ENCODE peak calls at places on chromosomes 13 and 19, in seven cellular contexts. F is fibroblast of lung; G is SJCRH30; J is stomach; L is left lung; K is hepatocyte; H is CD8-positive, alpha-beta memory T cell. A is an unnamed sample.

GRCh38 chr13:99959127-99959529 is 12.4 kb downstream of the ZIC5 start:
- DNase-seq in F (no peak), G (no peak), J (peak; percentile 11), L (no peak), K (no peak), H (no peak), A (no peak)

GRCh38 chr19:7742991-7743390 is 4.3 kb downstream of the CD209 start:
- DNase-seq in F (no peak), G (no peak), J (no peak), L (no peak), K (no peak), H (no peak), A (no peak)

GRCh38 chr19:10292206-10292788 is 2.5 kb downstream of the ICAM5 start:
- DNase-seq in F (no peak), G (peak; percentile 82), J (peak; percentile 82), L (peak; percentile 94), K (peak; percentile 89), H (peak; percentile 52), A (peak; percentile 55)

GRCh38 chr13:51096131-51096530 is 14.9 kb downstream of the C13orf42 start:
- DNase-seq in F (no peak), G (no peak), J (no peak), L (no peak), K (no peak), H (no peak), A (no peak)

GRCh38 chr19:3034845-3035541 is 5.9 kb upstream of the TLE2 start:
- DNase-seq in F (peak; percentile 53), G (peak; percentile 72), J (peak; percentile 51), L (peak; percentile 58), K (peak; percentile 62), H (no peak), A (no peak)

GRCh38 chr13:74191036-74191809 is 57.0 kb upstream of the KLF12 start:
- DNase-seq in F (peak; percentile 44), G (no peak), J (no peak), L (no peak), K (no peak), H (no peak), A (no peak)

GRCh38 chr19:33445752-33446070 is 72.2 kb downstream of the CEBPG start:
- DNase-seq in F (no peak), G (no peak), J (no peak), L (no peak), K (no peak), H (no peak), A (no peak)

GRCh38 chr13:97372929-97373328 is 61.0 kb upstream of the RAP2A start:
- DNase-seq in F (no peak), G (no peak), J (no peak), L (no peak), K (no peak), H (no peak), A (no peak)

GRCh38 chr13:39956036-39956435 is 300.6 kb downstream of the COG6 start:
- DNase-seq in F (no peak), G (no peak), J (no peak), L (no peak), K (no peak), H (no peak), A (no peak)

GRCh38 chr19:49857834-49858590 is 7.1 kb downstream of the PTOV1 start:
- DNase-seq in F (no peak), G (no peak), J (no peak), L (peak; percentile 33), K (no peak), H (no peak), A (no peak)

GRCh38 chr19:49889687-49890348 is 6.9 kb downstream of the IL4I1 start:
- DNase-seq in F (peak; percentile 67), G (no peak), J (peak; percentile 77), L (peak; percentile 70), K (peak; percentile 78), H (peak; percentile 70), A (peak; percentile 77)

GRCh38 chr19:36236304-36236945 is 21.5 kb downstream of the ZNF146 start:
- DNase-seq in F (no peak), G (no peak), J (no peak), L (no peak), K (no peak), H (no peak), A (no peak)

GRCh38 chr13:24050292-24050711 is 110.2 kb upstream of the SPATA13 start:
- DNase-seq in F (peak; percentile 79), G (peak; percentile 63), J (peak; percentile 70), L (peak; percentile 53), K (no peak), H (no peak), A (no peak)

GRCh38 chr19:39444598-39445257 is 654 bp upstream of the SUPT5H start:
- DNase-seq in F (peak; percentile 32), G (no peak), J (no peak), L (no peak), K (no peak), H (no peak), A (no peak)

GRCh38 chr19:47514151-47514868 is 553 bp downstream of the NAPA start:
- DNase-seq in F (no peak), G (no peak), J (peak; percentile 28), L (peak; percentile 49), K (peak; percentile 44), H (no peak), A (no peak)

GRCh38 chr19:38975214-38975860 is at the start of gene FBXO17:
- DNase-seq in F (peak; percentile 72), G (peak; percentile 15), J (peak; percentile 44), L (peak; percentile 40), K (peak; percentile 90), H (no peak), A (no peak)

GRCh38 chr13:92074658-92075057 is 676.2 kb downstream of the GPC5 start:
- DNase-seq in F (no peak), G (no peak), J (no peak), L (no peak), K (peak; percentile 35), H (no peak), A (no peak)

GRCh38 chr19:28435551-28436261 is 777.2 kb downstream of the UQCRFS1 start:
- DNase-seq in F (no peak), G (no peak), J (no peak), L (no peak), K (no peak), H (no peak), A (no peak)

GRCh38 chr13:44879452-44880058 is 109.7 kb downstream of the NUFIP1 start:
- DNase-seq in F (peak; percentile 60), G (no peak), J (no peak), L (no peak), K (peak; percentile 38), H (no peak), A (no peak)

DNA sequence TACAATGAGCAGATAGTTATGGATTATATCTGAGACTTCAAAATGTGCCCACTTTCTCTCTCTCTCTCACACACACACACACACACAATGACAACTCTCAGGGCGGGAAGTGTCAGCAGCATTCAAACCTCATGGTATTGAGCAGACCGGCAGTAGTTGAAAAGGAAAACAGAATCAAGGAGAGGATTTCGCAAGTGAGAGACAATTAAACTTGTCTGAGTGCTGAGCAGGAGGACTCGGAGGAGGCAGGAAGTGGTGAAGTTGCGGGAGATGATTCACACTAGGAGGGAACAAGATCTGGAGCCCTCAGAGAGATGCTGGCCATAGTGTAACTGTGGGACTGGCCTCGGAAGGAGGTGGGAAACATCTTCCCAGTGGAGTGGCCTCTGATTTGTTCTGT is 353.1 kb downstream of the EFNB2 start:
- DNase-seq in F (peak; percentile 96), G (peak; percentile 8), J (no peak), L (no peak), K (no peak), H (no peak), A (no peak)
- H3K9me3 ChIP-seq in F (no peaks in the 10 kb centered on the region), G (no peaks in the 10 kb centered on the region), J (peaks cover 3% of the 10 kb centered on the region), L (no peaks in the 10 kb centered on the region), K (no peaks in the 10 kb centered on the region), H (no peaks in the 10 kb centered on the region), A (no peaks in the 10 kb centered on the region)

GRCh38 chr13:103758222-103758621 is 692.0 kb upstream of the SLC10A2 start:
- DNase-seq in F (no peak), G (no peak), J (no peak), L (no peak), K (no peak), H (no peak), A (no peak)

GRCh38 chr13:103762523-103762922 is 696.3 kb upstream of the SLC10A2 start:
- DNase-seq in F (no peak), G (no peak), J (no peak), L (no peak), K (no peak), H (no peak), A (no peak)

DNA sequence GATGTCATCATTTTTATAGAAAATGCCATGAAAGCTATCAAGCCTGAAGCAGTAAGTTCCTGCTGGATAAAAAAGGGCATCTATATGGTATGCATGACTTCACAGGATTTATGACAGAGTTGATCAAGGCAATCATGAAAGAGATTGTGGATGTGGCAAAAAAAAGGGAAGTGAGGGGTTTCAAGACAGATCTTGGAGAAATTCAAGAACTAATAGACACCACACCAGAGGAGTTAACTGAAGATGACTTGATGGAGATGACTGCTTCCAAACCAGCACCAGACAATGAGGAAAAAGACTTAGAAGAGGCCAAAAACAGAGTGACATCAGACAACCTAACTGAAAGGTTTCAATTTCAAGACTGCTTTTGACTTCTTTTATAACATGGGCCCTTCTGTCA is 691.1 kb upstream of the SLC10A2 start:
- DNase-seq in F (no peak), G (no peak), J (no peak), L (no peak), K (no peak), H (no peak), A (no peak)
- H3K4me1 ChIP-seq in F (no peaks in the 10 kb centered on the region), G (no peaks in the 10 kb centered on the region), J (no peaks in the 10 kb centered on the region), L (no peaks in the 10 kb centered on the region), K (no peaks in the 10 kb centered on the region), H (no peaks in the 10 kb centered on the region), A (no peaks in the 10 kb centered on the region)

DNA sequence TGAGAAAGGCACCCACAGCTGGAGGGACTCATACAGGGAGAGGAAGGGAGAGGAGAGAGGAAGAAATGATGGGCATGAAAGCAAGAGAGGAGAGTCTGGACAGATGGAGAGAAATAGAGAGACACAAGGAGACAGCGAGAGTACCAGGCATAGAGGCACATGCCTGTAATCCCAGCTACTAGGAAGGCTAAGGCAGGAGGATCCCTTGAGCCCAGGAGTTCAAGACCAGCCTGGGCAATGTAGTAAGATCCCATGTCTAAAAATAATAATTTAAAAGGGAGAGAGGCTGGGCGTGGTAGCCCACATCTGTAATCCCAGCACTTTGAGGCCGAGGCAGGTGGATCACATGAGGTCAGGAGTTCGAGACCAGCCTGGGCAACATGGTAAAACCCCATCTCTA is 9.3 kb downstream of the UNC13A start:
- DNase-seq in F (no peak), G (no peak), J (no peak), L (no peak), K (no peak), H (no peak), A (no peak)
- H3K27ac ChIP-seq in F (no peak overlapping the region), G (no peak overlapping the region), J (no peak overlapping the region), L (no peak overlapping the region), K (no peak overlapping the region), H (no peak overlapping the region), A (no peak overlapping the region)

DNA sequence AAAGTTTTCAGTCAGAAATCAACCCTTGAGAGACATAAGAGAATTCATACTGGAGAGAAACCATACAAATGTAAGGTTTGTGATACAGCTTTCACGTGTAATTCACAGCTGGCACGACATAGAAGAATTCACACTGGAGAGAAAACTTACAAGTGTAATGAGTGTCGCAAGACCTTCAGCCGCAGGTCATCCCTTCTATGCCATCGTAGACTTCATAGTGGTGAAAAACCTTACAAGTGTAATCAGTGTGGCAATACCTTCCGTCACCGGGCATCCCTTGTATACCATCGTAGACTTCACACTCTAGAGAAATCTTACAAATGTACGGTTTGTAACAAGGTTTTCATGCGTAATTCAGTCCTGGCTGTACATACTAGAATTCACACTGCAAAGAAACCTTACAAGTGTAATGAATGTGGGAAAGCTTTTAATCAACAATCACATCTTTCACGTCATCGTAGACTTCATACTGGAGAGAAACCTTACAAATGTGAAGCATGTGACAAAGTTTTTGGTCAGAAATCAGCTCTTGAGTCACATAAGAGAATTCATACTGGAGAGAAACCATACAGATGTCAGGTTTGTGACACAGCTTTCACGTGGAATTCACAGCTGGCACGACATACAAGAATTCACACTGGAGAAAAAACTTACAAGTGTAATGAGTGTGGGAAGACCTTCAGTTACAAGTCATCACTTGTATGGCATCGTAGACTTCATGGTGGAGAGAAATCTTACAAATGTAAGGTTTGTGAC is 15.7 kb upstream of the ZNF701 start:
- DNase-seq in F (no peak), G (no peak), J (no peak), L (no peak), K (no peak), H (no peak), A (no peak)
- H3K9me3 ChIP-seq in F (peaks cover 9% of the 10 kb centered on the region), G (peaks cover 34% of the 10 kb centered on the region), J (peaks cover 100% of the 10 kb centered on the region), L (peaks cover 6% of the 10 kb centered on the region), K (peaks cover 56% of the 10 kb centered on the region), H (peaks cover 56% of the 10 kb centered on the region), A (peaks cover 65% of the 10 kb centered on the region)

A was measured in CD4-positive, alpha-beta memory T cell.